ENCODE peak calls at places on chromosomes 7 and 10, in seven cellular contexts. T is NCI-H345; G is GM12865; H is stimulated activated CD4-positive, alpha-beta T cell treated with anti-CD3 and anti-CD28 coated beads, Interleukin-1b, Interleukin-23, amount 100 ng/mL, for 4 hours; V is NCI-H69; M is AG10803; F is naive thymus-derived CD8-positive, alpha-beta T cell. L is an unnamed sample.

GRCh38 chr7:112362053-112362650 is 88.1 kb upstream of the IFRD1 start:
- DNase-seq in H (no peak), F (no peak), T (peak; percentile 63), V (peak; percentile 78), M (peak; percentile 15), G (no peak), L (no peak)

GRCh38 chr10:110410329-110411046 is 87.2 kb upstream of the DUSP5 start:
- DNase-seq in M (peak; percentile 98), T (no peak), H (no peak), G (no peak), V (no peak), F (no peak), L (no peak)

GRCh38 chr10:124071141-124071540 is 22.3 kb downstream of the CHST15 start:
- DNase-seq in M (no peak), T (no peak), F (no peak), H (no peak), G (no peak), V (no peak), L (no peak)

GRCh38 chr10:94344522-94345122 is 18.1 kb downstream of the NOC3L start:
- DNase-seq in F (no peak), V (no peak), G (peak; percentile 81), H (no peak), M (no peak), T (no peak), L (no peak)

GRCh38 chr10:78170026-78170475 is 136.4 kb downstream of the RPS24 start:
- DNase-seq in H (no peak), V (no peak), F (no peak), G (no peak), M (peak; percentile 50), T (no peak), L (no peak)

GRCh38 chr10:79268100-79268670 is 79.1 kb upstream of the PPIF start:
- DNase-seq in G (no peak), H (no peak), F (no peak), V (no peak), M (peak; percentile 53), T (no peak), L (no peak)

GRCh38 chr7:100626530-100627237 is 14.3 kb downstream of the MOSPD3 start:
- DNase-seq in V (peak; percentile 90), M (peak; percentile 77), H (peak; percentile 83), T (peak; percentile 80), G (peak; percentile 89), F (peak; percentile 93), L (peak; percentile 83)

GRCh38 chr7:106644999-106645398 is 16.0 kb downstream of the CCDC71L start:
- DNase-seq in H (no peak), G (peak; percentile 34), V (no peak), T (no peak), M (no peak), F (no peak), L (no peak)

GRCh38 chr7:3065724-3066143 is 22.1 kb upstream of the CARD11 start:
- DNase-seq in V (peak; percentile 71), T (no peak), F (peak; percentile 78), H (peak; percentile 47), G (peak; percentile 80), M (no peak), L (peak; percentile 45)

GRCh38 chr7:144869072-144869471 is 33.2 kb upstream of the TPK1 start:
- DNase-seq in G (no peak), F (no peak), M (no peak), H (no peak), T (no peak), V (no peak), L (no peak)

GRCh38 chr7:84637568-84638338 is 443.2 kb upstream of the SEMA3A start:
- DNase-seq in V (no peak), T (no peak), H (no peak), G (no peak), F (no peak), M (peak; percentile 92), L (no peak)